ENCODE peak calls at places on chromosomes 6 and 20, in nine cellular contexts. One of them, this sample, is unnamed.

GRCh38 chr6:63493557-63493956 is 78.7 kb upstream of the LOC128125822 start:
- DNase-seq in CD4-positive, alpha-beta T cell: no peak
- DNase-seq in activated T-helper 1 cell treated with Interleukin-2 at 50 U/mL for 16 hours: no peak
- DNase-seq in GM06990: no peak
- DNase-seq in astrocyte of the cerebellum: no peak
- DNase-seq in psoas muscle: no peak
- DNase-seq in GM12865: no peak
- DNase-seq in ovary: no peak
- DNase-seq in stromal cell of bone marrow: no peak
- DNase-seq in this sample: no peak

GRCh38 chr20:39829255-39829654 is 859.8 kb downstream of the MAFB start:
- DNase-seq in CD4-positive, alpha-beta T cell: no peak
- DNase-seq in activated T-helper 1 cell treated with Interleukin-2 at 50 U/mL for 16 hours: no peak
- DNase-seq in GM06990: peak
- DNase-seq in astrocyte of the cerebellum: no peak
- DNase-seq in psoas muscle: no peak
- DNase-seq in GM12865: peak
- DNase-seq in ovary: no peak
- DNase-seq in stromal cell of bone marrow: no peak
- DNase-seq in this sample: peak

GRCh38 chr20:3405696-3406358 is 1.6 kb downstream of the DNAAF9 start:
- DNase-seq in CD4-positive, alpha-beta T cell: no peak
- DNase-seq in activated T-helper 1 cell treated with Interleukin-2 at 50 U/mL for 16 hours: no peak
- DNase-seq in GM06990: no peak
- DNase-seq in astrocyte of the cerebellum: no peak
- DNase-seq in psoas muscle: no peak
- DNase-seq in GM12865: no peak
- DNase-seq in ovary: no peak
- DNase-seq in stromal cell of bone marrow: no peak
- DNase-seq in this sample: no peak

GRCh38 chr6:157488635-157489226 is 107.7 kb downstream of the ZDHHC14 start:
- DNase-seq in CD4-positive, alpha-beta T cell: no peak
- DNase-seq in activated T-helper 1 cell treated with Interleukin-2 at 50 U/mL for 16 hours: no peak
- DNase-seq in GM06990: no peak
- DNase-seq in astrocyte of the cerebellum: no peak
- DNase-seq in psoas muscle: no peak
- DNase-seq in GM12865: no peak
- DNase-seq in ovary: no peak
- DNase-seq in stromal cell of bone marrow: no peak
- DNase-seq in this sample: no peak

GRCh38 chr6:75870389-75870788 is 121.3 kb downstream of the MYO6 start:
- DNase-seq in CD4-positive, alpha-beta T cell: no peak
- DNase-seq in activated T-helper 1 cell treated with Interleukin-2 at 50 U/mL for 16 hours: no peak
- DNase-seq in GM06990: no peak
- DNase-seq in astrocyte of the cerebellum: no peak
- DNase-seq in psoas muscle: no peak
- DNase-seq in GM12865: no peak
- DNase-seq in ovary: no peak
- DNase-seq in stromal cell of bone marrow: no peak
- DNase-seq in this sample: no peak

GRCh38 chr20:62168061-62168460 is 14.8 kb upstream of the MTG2 start:
- DNase-seq in CD4-positive, alpha-beta T cell: no peak
- DNase-seq in activated T-helper 1 cell treated with Interleukin-2 at 50 U/mL for 16 hours: no peak
- DNase-seq in GM06990: no peak
- DNase-seq in astrocyte of the cerebellum: no peak
- DNase-seq in psoas muscle: peak
- DNase-seq in GM12865: no peak
- DNase-seq in ovary: no peak
- DNase-seq in stromal cell of bone marrow: no peak
- DNase-seq in this sample: no peak

GRCh38 chr20:61263084-61263695 is 11.1 kb downstream of the CDH4 start:
- DNase-seq in CD4-positive, alpha-beta T cell: peak
- DNase-seq in activated T-helper 1 cell treated with Interleukin-2 at 50 U/mL for 16 hours: no peak
- DNase-seq in GM06990: no peak
- DNase-seq in astrocyte of the cerebellum: no peak
- DNase-seq in psoas muscle: no peak
- DNase-seq in GM12865: no peak
- DNase-seq in ovary: no peak
- DNase-seq in stromal cell of bone marrow: no peak
- DNase-seq in this sample: no peak

GRCh38 chr20:17896247-17896723 is 72.3 kb downstream of the SNX5 start:
- DNase-seq in CD4-positive, alpha-beta T cell: no peak
- DNase-seq in activated T-helper 1 cell treated with Interleukin-2 at 50 U/mL for 16 hours: no peak
- DNase-seq in GM06990: no peak
- DNase-seq in astrocyte of the cerebellum: no peak
- DNase-seq in psoas muscle: no peak
- DNase-seq in GM12865: no peak
- DNase-seq in ovary: no peak
- DNase-seq in stromal cell of bone marrow: no peak
- DNase-seq in this sample: no peak

GRCh38 chr6:130625825-130626500 is 201.2 kb upstream of the SMLR1 start:
- DNase-seq in CD4-positive, alpha-beta T cell: no peak
- DNase-seq in activated T-helper 1 cell treated with Interleukin-2 at 50 U/mL for 16 hours: no peak
- DNase-seq in GM06990: peak
- DNase-seq in astrocyte of the cerebellum: no peak
- DNase-seq in psoas muscle: no peak
- DNase-seq in GM12865: peak
- DNase-seq in ovary: no peak
- DNase-seq in stromal cell of bone marrow: peak
- DNase-seq in this sample: no peak

GRCh38 chr6:14716499-14717146 is 529.2 kb upstream of the JARID2 start:
- DNase-seq in CD4-positive, alpha-beta T cell: no peak
- DNase-seq in activated T-helper 1 cell treated with Interleukin-2 at 50 U/mL for 16 hours: no peak
- DNase-seq in GM06990: no peak
- DNase-seq in astrocyte of the cerebellum: no peak
- DNase-seq in psoas muscle: no peak
- DNase-seq in GM12865: no peak
- DNase-seq in ovary: no peak
- DNase-seq in stromal cell of bone marrow: no peak
- DNase-seq in this sample: no peak

GRCh38 chr6:107866606-107867301 is 42.6 kb upstream of the SCML4 start:
- DNase-seq in CD4-positive, alpha-beta T cell: no peak
- DNase-seq in activated T-helper 1 cell treated with Interleukin-2 at 50 U/mL for 16 hours: no peak
- DNase-seq in GM06990: peak
- DNase-seq in astrocyte of the cerebellum: no peak
- DNase-seq in psoas muscle: no peak
- DNase-seq in GM12865: peak
- DNase-seq in ovary: no peak
- DNase-seq in stromal cell of bone marrow: no peak
- DNase-seq in this sample: no peak

GRCh38 chr6:169189227-169189626 is 64.4 kb downstream of the THBS2 start:
- DNase-seq in CD4-positive, alpha-beta T cell: no peak
- DNase-seq in activated T-helper 1 cell treated with Interleukin-2 at 50 U/mL for 16 hours: no peak
- DNase-seq in GM06990: no peak
- DNase-seq in astrocyte of the cerebellum: no peak
- DNase-seq in psoas muscle: no peak
- DNase-seq in GM12865: no peak
- DNase-seq in ovary: peak
- DNase-seq in stromal cell of bone marrow: no peak
- DNase-seq in this sample: no peak

This sample was measured in heart right ventricle.